ENCODE peak calls at places on chromosomes 11 and 22, in five cellular contexts. Y is AG04450, M is tibial nerve, F is thoracic aorta, C is spleen. J is an unnamed sample.
A peak's percentile ranks its signal among the peaks of the same experiment; 100 is the strongest.

GRCh38 chr11:104661481-104661880 is 236.8 kb downstream of the CASP12 start:
- DNase-seq in F (no peak), C (no peak), M (no peak), Y (no peak), J (no peak)

GRCh38 chr11:36222755-36223635 is 66.2 kb downstream of the COMMD9 start:
- DNase-seq in C (no peak), F (no peak), Y (no peak), M (no peak), J (no peak)

GRCh38 chr22:31537019-31537535 is 40.7 kb downstream of the SFI1 start:
- DNase-seq in F (no peak), C (no peak), M (no peak), Y (no peak), J (no peak)

GRCh38 chr22:20464096-20464614 is 26.5 kb upstream of the SCARF2 start:
- DNase-seq in F (no peak), M (no peak), Y (no peak), C (peak; percentile 89), J (no peak)

GRCh38 chr22:39997939-39998726 is 3.4 kb downstream of the FAM83F start:
- DNase-seq in M (no peak), F (no peak), C (no peak), Y (no peak), J (no peak)

GRCh38 chr11:69050592-69051380 is 2.1 kb downstream of the TPCN2 start:
- DNase-seq in C (no peak), Y (no peak), F (no peak), M (no peak), J (no peak)

GRCh38 chr11:123363556-123363955 is 66.5 kb upstream of the GRAMD1B start:
- DNase-seq in M (no peak), Y (no peak), C (no peak), F (no peak), J (no peak)

GRCh38 chr11:63868399-63869064 is 29.6 kb downstream of the MARK2 start:
- DNase-seq in M (no peak), Y (no peak), C (no peak), F (no peak), J (no peak)

GRCh38 chr22:25777870-25778269 is 35.9 kb downstream of the MYO18B start:
- DNase-seq in F (no peak), C (no peak), M (peak; percentile 17), Y (no peak), J (no peak)

GRCh38 chr11:117677729-117678310 is 119.2 kb downstream of the DSCAML1 start:
- DNase-seq in Y (no peak), M (no peak), C (no peak), F (no peak), J (no peak)

GRCh38 chr11:104151404-104152204 is 12.3 kb downstream of the PDGFD start:
- DNase-seq in M (no peak), F (no peak), C (no peak), Y (no peak), J (no peak)

GRCh38 chr11:105935791-105936190 is 86.2 kb downstream of the MSANTD4 start:
- DNase-seq in Y (no peak), M (no peak), F (no peak), C (no peak), J (no peak)

GRCh38 chr22:49206281-49206680 is 621.4 kb downstream of the BRD1 start:
- DNase-seq in F (no peak), Y (no peak), C (peak; percentile 59), M (no peak), J (no peak)

GRCh38 chr22:10741210-10741609 is 4786.8 kb upstream of the OR11H1 start:
- DNase-seq in Y (no peak), M (no peak), C (no peak), F (no peak), J (no peak)

GRCh38 chr22:21816787-21817496 is 50.5 kb downstream of the MAPK1 start:
- DNase-seq in M (no peak), F (no peak), Y (peak; percentile 67), C (no peak), J (no peak)

GRCh38 chr11:33761471-33761870 is 12.8 kb downstream of the FBXO3 start:
- DNase-seq in M (no peak), Y (no peak), F (no peak), C (no peak), J (no peak)

GRCh38 chr11:132576706-132577105 is 955.6 kb downstream of the OPCML start:
- DNase-seq in M (no peak), Y (peak; percentile 82), F (no peak), C (no peak), J (no peak)

GRCh38 chr22:38230108-38230825 is 28.5 kb downstream of the MAFF start:
- DNase-seq in Y (no peak), C (no peak), M (no peak), F (no peak), J (peak; percentile 4)

GRCh38 chr22:18110194-18110943 is at the start of gene TUBA8:
- DNase-seq in F (peak; percentile 10), Y (no peak), M (no peak), C (peak; percentile 77), J (peak; percentile 28)

GRCh38 chr11:12372111-12372510 is 5.3 kb upstream of the PARVA start:
- DNase-seq in C (no peak), M (no peak), Y (no peak), F (no peak), J (no peak)

GRCh38 chr11:22536036-22536435 is 89.6 kb downstream of the FANCF start:
- DNase-seq in F (no peak), M (no peak), C (no peak), Y (no peak), J (no peak)

GRCh38 chr22:36373258-36373579 is 14.5 kb downstream of the MYH9 start:
- DNase-seq in Y (no peak), C (peak; percentile 92), F (no peak), M (peak; percentile 34), J (no peak)

GRCh38 chr11:102361100-102362021 is 14.3 kb downstream of the BIRC2 start:
- DNase-seq in C (no peak), F (no peak), Y (no peak), M (no peak), J (no peak)

GRCh38 chr11:104306862-104307474 is 143.0 kb upstream of the PDGFD start:
- DNase-seq in F (no peak), M (no peak), C (no peak), Y (no peak), J (no peak)

GRCh38 chr11:61503135-61503770 is 5.3 kb upstream of the LRRC10B start:
- DNase-seq in Y (no peak), C (no peak), M (no peak), F (no peak), J (no peak)

GRCh38 chr11:126586303-126586627 is 230.8 kb downstream of the ST3GAL4 start:
- DNase-seq in M (no peak), C (peak; percentile 47), F (no peak), Y (no peak), J (no peak)
- H3K27ac ChIP-seq in M (no peak overlapping the region), C (no peak overlapping the region), F (no peak overlapping the region), Y (peak overlapping the region; percentile 86), J (no peak overlapping the region)

GRCh38 chr22:46064236-46064965 is 85.9 kb upstream of the PPARA start:
- DNase-seq in Y (no peak), F (no peak), C (peak; percentile 70), M (no peak), J (no peak)
- H3K27ac ChIP-seq in Y (no peak overlapping the region), F (peak overlapping the region; percentile 97), C (peak overlapping the region; percentile 84), M (peak overlapping the region; percentile 100), J (peak overlapping the region; percentile 85)

GRCh38 chr11:8604078-8604723 is 10.2 kb upstream of the STK33 start:
- DNase-seq in M (peak; percentile 51), C (no peak), Y (peak; percentile 100), F (peak; percentile 11), J (no peak)

GRCh38 chr11:8601376-8602133 is 7.5 kb upstream of the STK33 start:
- DNase-seq in C (no peak), F (no peak), M (no peak), Y (no peak), J (no peak)

GRCh38 chr11:8605956-8606355 is 11.9 kb upstream of the STK33 start:
- DNase-seq in F (no peak), M (no peak), C (no peak), Y (no peak), J (no peak)

GRCh38 chr11:8608646-8609045 is 14.6 kb upstream of the STK33 start:
- DNase-seq in M (no peak), F (no peak), Y (no peak), C (no peak), J (no peak)

GRCh38 chr11:8603696-8604077 is 9.7 kb upstream of the STK33 start:
- DNase-seq in Y (no peak), M (no peak), F (no peak), C (no peak), J (no peak)
- H3K27ac ChIP-seq in Y (peak overlapping the region; percentile 69), M (no peak overlapping the region), F (no peak overlapping the region), C (no peak overlapping the region), J (no peak overlapping the region)

GRCh38 chr11:47533690-47534135 is 19.2 kb downstream of the CELF1 start:
- DNase-seq in F (no peak), C (no peak), Y (no peak), M (no peak), J (no peak)
- H3K27ac ChIP-seq in F (peak overlapping the region; percentile 70), C (no peak overlapping the region), Y (peak overlapping the region; percentile 31), M (no peak overlapping the region), J (no peak overlapping the region)

DNA sequence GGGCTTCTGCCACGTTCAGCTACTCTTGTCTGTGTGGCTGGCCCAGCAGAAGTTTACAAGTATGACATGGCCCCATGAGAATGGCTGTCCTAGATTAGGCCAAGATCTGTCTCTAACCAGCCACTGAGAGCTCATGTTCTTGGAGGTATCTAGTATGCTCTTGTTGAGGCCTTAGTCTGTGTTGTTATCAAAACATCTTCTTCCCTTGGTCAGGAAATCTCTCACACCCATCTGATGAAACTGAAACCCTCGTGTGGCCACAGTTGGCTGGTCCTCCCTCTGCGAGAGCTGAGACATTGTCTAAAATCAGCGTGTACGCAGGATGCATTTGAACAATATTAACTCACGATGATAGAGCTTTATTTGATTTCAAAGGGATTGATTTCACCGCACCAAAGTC is 109.0 kb upstream of the NNMT start:
- DNase-seq in F (no peak), Y (no peak), C (no peak), M (no peak), J (no peak)
- H3K27ac ChIP-seq in F (peak overlapping the region; percentile 5), Y (no peak overlapping the region), C (peak overlapping the region; percentile 55), M (peak overlapping the region; percentile 46), J (no peak overlapping the region)

DNA sequence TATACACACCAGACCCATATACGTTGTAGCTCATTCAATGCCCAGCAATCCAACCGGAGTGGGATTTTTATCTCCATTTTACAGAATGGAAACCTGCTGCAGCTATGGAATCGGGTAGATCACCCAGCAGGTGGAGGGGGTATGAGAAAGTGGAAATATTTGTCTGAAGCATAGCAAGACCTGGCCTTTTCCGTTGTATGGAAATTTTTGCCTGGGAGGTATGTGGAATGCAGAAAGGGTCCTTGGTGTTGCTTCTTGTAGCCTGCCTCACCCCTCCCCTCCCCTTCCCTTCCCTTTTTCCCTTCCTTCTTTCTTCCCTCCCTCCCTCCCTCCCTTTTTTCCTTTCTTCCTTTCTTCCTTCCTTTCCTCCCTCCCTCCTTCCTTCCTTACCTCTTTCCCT is 15.2 kb downstream of the TSPAN18 start:
- DNase-seq in Y (no peak), C (no peak), M (no peak), F (no peak), J (no peak)
- H3K27ac ChIP-seq in Y (no peak overlapping the region), C (no peak overlapping the region), M (no peak overlapping the region), F (no peak overlapping the region), J (no peak overlapping the region)